ENCODE peak calls at places on chromosome 3, in five cellular contexts. One of them, this sample, is unnamed.
A peak's percentile ranks its signal among the peaks of the same experiment; 100 is the strongest.

GRCh38 chr3:8458235-8458634 is 43.4 kb upstream of the LMCD1 start:
- DNase-seq in GM12878: no peak
- DNase-seq in SW 1271: no peak
- DNase-seq in posterior cingulate gyrus: no peak
- DNase-seq in MCF 10A: no peak
- DNase-seq in this sample: no peak

GRCh38 chr3:133941390-133941789 is 45.7 kb upstream of the RAB6B start:
- DNase-seq in GM12878: no peak
- DNase-seq in MCF 10A: peak; percentile 84
- DNase-seq in SW 1271: no peak
- DNase-seq in posterior cingulate gyrus: no peak
- DNase-seq in this sample: no peak

GRCh38 chr3:47994180-47994579 is 22.0 kb downstream of the MAP4 start:
- DNase-seq in GM12878: no peak
- DNase-seq in posterior cingulate gyrus: no peak
- DNase-seq in SW 1271: no peak
- DNase-seq in MCF 10A: no peak
- DNase-seq in this sample: no peak

GRCh38 chr3:61985020-61985419 is 388.3 kb downstream of the FEZF2 start:
- DNase-seq in SW 1271: no peak
- DNase-seq in GM12878: no peak
- DNase-seq in MCF 10A: peak; percentile 78
- DNase-seq in posterior cingulate gyrus: no peak
- DNase-seq in this sample: no peak

GRCh38 chr3:15606434-15606891 is 4.9 kb downstream of the BTD start:
- DNase-seq in SW 1271: no peak
- DNase-seq in MCF 10A: no peak
- DNase-seq in GM12878: no peak
- DNase-seq in posterior cingulate gyrus: no peak
- DNase-seq in this sample: no peak

GRCh38 chr3:197549261-197549885 is 6.4 kb downstream of the BDH1 start:
- DNase-seq in posterior cingulate gyrus: no peak
- DNase-seq in GM12878: no peak
- DNase-seq in SW 1271: no peak
- DNase-seq in MCF 10A: no peak
- DNase-seq in this sample: no peak

GRCh38 chr3:131083190-131083863 is 56.6 kb downstream of the NEK11 start:
- DNase-seq in SW 1271: no peak
- DNase-seq in GM12878: no peak
- DNase-seq in posterior cingulate gyrus: peak; percentile 89
- DNase-seq in MCF 10A: peak; percentile 1
- DNase-seq in this sample: peak; percentile 72

GRCh38 chr3:16614033-16615031 is 9.1 kb upstream of the DAZL start:
- DNase-seq in SW 1271: no peak
- DNase-seq in GM12878: no peak
- DNase-seq in posterior cingulate gyrus: no peak
- DNase-seq in MCF 10A: no peak
- DNase-seq in this sample: no peak

GRCh38 chr3:31462050-31462569 is 70.6 kb upstream of the STT3B start:
- DNase-seq in SW 1271: no peak
- DNase-seq in MCF 10A: peak; percentile 51
- DNase-seq in GM12878: peak; percentile 64
- DNase-seq in posterior cingulate gyrus: no peak
- DNase-seq in this sample: no peak

This sample was measured in cerebellum.